ENCODE peak calls at places on chromosomes 3 and 15, in four cellular contexts. Q is cardiac muscle cell, F is pancreas, M is colonic mucosa. C is an unnamed sample.

GRCh38 chr3:11140713-11141104 is 13.6 kb upstream of the HRH1 start:
- DNase-seq in M (no peak), Q (no peak), F (no peak), C (no peak)

GRCh38 chr3:71641669-71642068 is 58.1 kb upstream of the FOXP1 start:
- DNase-seq in Q (no peak), F (no peak), M (no peak), C (no peak)

GRCh38 chr3:5197022-5197421 is 9.5 kb downstream of the EDEM1 start:
- DNase-seq in Q (peak; percentile 83), M (no peak), F (no peak), C (no peak)

GRCh38 chr3:146274833-146275232 is 23.9 kb upstream of the PLSCR4 start:
- DNase-seq in Q (peak; percentile 95), F (no peak), M (no peak), C (no peak)

GRCh38 chr15:51864408-51865056 is 35.1 kb downstream of the TMOD3 start:
- DNase-seq in M (no peak), F (no peak), Q (no peak), C (no peak)

GRCh38 chr3:126551839-126552687 is 6.7 kb downstream of the C3orf22 start:
- DNase-seq in M (peak; percentile 14), F (no peak), Q (no peak), C (peak; percentile 47)

GRCh38 chr3:132038198-132038825 is 3.5 kb upstream of the CPNE4 start:
- DNase-seq in Q (peak; percentile 44), M (no peak), F (no peak), C (no peak)

GRCh38 chr15:96352594-96353377 is 22.3 kb downstream of the NR2F2 start:
- DNase-seq in F (no peak), Q (no peak), M (no peak), C (no peak)

GRCh38 chr3:14513566-14514322 is 26.4 kb downstream of the GRIP2 start:
- DNase-seq in F (peak; percentile 63), Q (no peak), M (no peak), C (no peak)

GRCh38 chr3:89964347-89964746 is 856.9 kb downstream of the EPHA3 start:
- DNase-seq in M (no peak), F (no peak), Q (peak; percentile 9), C (no peak)

GRCh38 chr3:179015551-179016020 is 56.0 kb downstream of the ZMAT3 start:
- DNase-seq in F (no peak), M (peak; percentile 71), Q (peak; percentile 86), C (no peak)

GRCh38 chr15:79987569-79987955 is 16.6 kb upstream of the BCL2A1 start:
- DNase-seq in F (no peak), M (no peak), Q (no peak), C (no peak)
- H3K9me3 ChIP-seq in F (no peaks in the 10 kb centered on the region), M (no peaks in the 10 kb centered on the region), Q (no peaks in the 10 kb centered on the region), C (no peaks in the 10 kb centered on the region)

GRCh38 chr3:172139528-172140276 is 100.3 kb downstream of the FNDC3B start:
- DNase-seq in Q (no peak), F (no peak), M (no peak), C (no peak)
- H3K4me1 ChIP-seq in Q (peaks cover 52% of the 10 kb centered on the region), F (peaks cover 80% of the 10 kb centered on the region), M (peaks cover 17% of the 10 kb centered on the region), C (peaks cover 100% of the 10 kb centered on the region)

DNA sequence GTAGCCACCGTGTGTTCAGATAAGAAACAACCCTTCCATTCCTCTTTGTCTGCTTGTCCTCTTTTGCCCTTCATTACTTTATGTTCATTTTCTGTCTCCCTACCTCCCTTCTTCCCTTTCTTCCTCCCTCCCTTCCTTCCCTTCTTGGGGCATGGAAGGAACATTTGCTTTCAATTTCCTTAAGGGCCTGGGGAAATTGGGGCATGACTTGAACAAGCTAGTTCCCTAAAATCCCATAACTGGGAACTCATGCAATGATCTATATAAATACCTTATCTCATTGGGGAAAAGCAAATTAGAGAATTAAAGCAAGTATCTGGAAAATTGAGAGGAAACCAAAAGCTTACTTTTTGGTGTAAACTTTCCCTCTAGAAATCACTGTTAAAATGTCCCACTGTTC is 35.7 kb downstream of the BOC start:
- DNase-seq in M (no peak), Q (no peak), F (no peak), C (no peak)
- H3K4me3 ChIP-seq in M (no peak overlapping the region), Q (no peak overlapping the region), F (no peak overlapping the region), C (no peak overlapping the region)

DNA sequence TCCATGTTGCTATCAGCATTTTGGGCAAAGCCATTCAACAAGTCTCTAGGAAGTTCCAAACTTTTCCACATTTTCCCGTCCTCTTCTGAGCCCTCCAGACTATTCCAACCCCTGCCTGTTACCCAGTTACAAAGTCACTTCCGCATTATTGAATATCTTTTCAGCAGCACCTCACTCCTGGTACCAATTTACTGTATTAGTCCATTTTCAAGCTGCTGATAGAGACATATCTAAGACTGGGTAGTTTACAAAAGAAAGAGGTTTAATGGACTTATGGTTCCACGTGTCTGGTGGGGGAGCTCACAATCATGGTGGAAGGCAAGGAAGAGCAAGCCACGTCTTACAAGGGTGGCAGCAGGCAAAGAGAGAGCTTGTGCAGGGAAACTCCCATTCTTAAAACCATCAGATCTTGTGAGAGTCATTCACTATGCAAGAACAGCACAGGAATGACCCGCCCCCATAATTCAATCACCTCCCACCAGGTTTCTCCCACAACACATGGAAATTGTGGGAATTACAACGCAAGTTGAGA is 435.6 kb upstream of the GRM7 start:
- DNase-seq in Q (no peak), F (no peak), M (no peak), C (no peak)
- H3K9me3 ChIP-seq in Q (no peaks in the 10 kb centered on the region), F (no peaks in the 10 kb centered on the region), M (no peaks in the 10 kb centered on the region), C (no peaks in the 10 kb centered on the region)